ENCODE peak calls at places on chromosomes 2 and 18, in five cellular contexts. N is GM19239; D is GM12864; O is activated naive CD4-positive, alpha-beta T cell; H is HepG2. Z is an unnamed sample.

GRCh38 chr2:43265006-43265770 is 38.8 kb upstream of the ZFP36L2 start:
- DNase-seq in D (no peak), O (no peak), H (no peak), N (no peak), Z (no peak)

GRCh38 chr2:222703091-222703490 is 31.6 kb downstream of the MOGAT1 start:
- DNase-seq in H (no peak), N (no peak), D (no peak), O (no peak), Z (no peak)

GRCh38 chr2:21010813-21011439 is 32.9 kb downstream of the APOB start:
- DNase-seq in O (no peak), H (no peak), D (no peak), N (no peak), Z (no peak)

GRCh38 chr18:63844254-63844653 is 43.3 kb upstream of the SERPINB2 start:
- DNase-seq in O (no peak), H (no peak), N (no peak), D (no peak), Z (peak; percentile 15)

GRCh38 chr2:203673933-203674332 is 32.5 kb upstream of the CD28 start:
- DNase-seq in N (peak; percentile 40), H (no peak), D (peak; percentile 74), O (no peak), Z (peak; percentile 34)

GRCh38 chr2:58702302-58702696 is 461.2 kb upstream of the FANCL start:
- DNase-seq in H (peak; percentile 17), O (no peak), N (no peak), D (no peak), Z (no peak)

GRCh38 chr2:74537140-74537539 is 7.4 kb downstream of the HTRA2 start:
- DNase-seq in O (no peak), D (no peak), N (no peak), H (no peak), Z (no peak)

GRCh38 chr2:181697571-181697970 is 17.3 kb upstream of the NEUROD1 start:
- DNase-seq in O (no peak), N (no peak), D (no peak), H (no peak), Z (no peak)

GRCh38 chr2:69685321-69686048 is 41.9 kb upstream of the AAK1 start:
- DNase-seq in D (no peak), O (no peak), H (peak; percentile 62), N (no peak), Z (no peak)